ENCODE peak calls at places on chromosomes 6 and 20, in six cellular contexts. One of them, this sample, is unnamed.

GRCh38 chr6:147127587-147127986 is 76.6 kb upstream of the STXBP5 start:
- DNase-seq in AG04450: no peak
- DNase-seq in A549: no peak
- DNase-seq in GM23338: no peak
- DNase-seq in suprapubic skin: no peak
- DNase-seq in brain microvascular endothelial cell: no peak
- DNase-seq in this sample: no peak

GRCh38 chr6:112413805-112414204 is 66.7 kb downstream of the RFPL4B start:
- DNase-seq in AG04450: no peak
- DNase-seq in A549: no peak
- DNase-seq in GM23338: no peak
- DNase-seq in suprapubic skin: no peak
- DNase-seq in brain microvascular endothelial cell: no peak
- DNase-seq in this sample: no peak

GRCh38 chr20:49695830-49696229 is 17.8 kb downstream of the B4GALT5 start:
- DNase-seq in AG04450: no peak
- DNase-seq in A549: no peak
- DNase-seq in GM23338: no peak
- DNase-seq in suprapubic skin: no peak
- DNase-seq in brain microvascular endothelial cell: no peak
- DNase-seq in this sample: no peak

GRCh38 chr20:48651960-48652359 is 175.8 kb downstream of the PREX1 start:
- DNase-seq in AG04450: no peak
- DNase-seq in A549: no peak
- DNase-seq in GM23338: no peak
- DNase-seq in suprapubic skin: no peak
- DNase-seq in brain microvascular endothelial cell: no peak
- DNase-seq in this sample: no peak

GRCh38 chr6:149049230-149049629 is 268.3 kb upstream of the TAB2 start:
- DNase-seq in AG04450: no peak
- DNase-seq in A549: no peak
- DNase-seq in GM23338: no peak
- DNase-seq in suprapubic skin: no peak
- DNase-seq in brain microvascular endothelial cell: no peak
- DNase-seq in this sample: no peak

GRCh38 chr6:36650848-36651247 is 27.7 kb upstream of the CDKN1A start:
- DNase-seq in AG04450: no peak
- DNase-seq in A549: no peak
- DNase-seq in GM23338: no peak
- DNase-seq in suprapubic skin: no peak
- DNase-seq in brain microvascular endothelial cell: no peak
- DNase-seq in this sample: no peak

GRCh38 chr20:2762578-2763131 is 37.8 kb downstream of the CPXM1 start:
- DNase-seq in AG04450: no peak
- DNase-seq in A549: no peak
- DNase-seq in GM23338: no peak
- DNase-seq in suprapubic skin: no peak
- DNase-seq in brain microvascular endothelial cell: no peak
- DNase-seq in this sample: no peak

GRCh38 chr20:37259031-37259430 is 2.6 kb downstream of the GHRH start:
- DNase-seq in AG04450: no peak
- DNase-seq in A549: no peak
- DNase-seq in GM23338: no peak
- DNase-seq in suprapubic skin: no peak
- DNase-seq in brain microvascular endothelial cell: no peak
- DNase-seq in this sample: no peak

GRCh38 chr6:131979515-131980337 is 28.6 kb upstream of the CCN2 start:
- DNase-seq in AG04450: peak; percentile 84
- DNase-seq in A549: no peak
- DNase-seq in GM23338: no peak
- DNase-seq in suprapubic skin: no peak
- DNase-seq in brain microvascular endothelial cell: peak; percentile 96
- DNase-seq in this sample: no peak

GRCh38 chr6:34028691-34029360 is 117.1 kb downstream of the GRM4 start:
- DNase-seq in AG04450: no peak
- DNase-seq in A549: no peak
- DNase-seq in GM23338: no peak
- DNase-seq in suprapubic skin: no peak
- DNase-seq in brain microvascular endothelial cell: no peak
- DNase-seq in this sample: no peak

GRCh38 chr6:56526860-56527544 is 115.7 kb downstream of the DST start:
- DNase-seq in AG04450: no peak
- DNase-seq in A549: no peak
- DNase-seq in GM23338: no peak
- DNase-seq in suprapubic skin: no peak
- DNase-seq in brain microvascular endothelial cell: peak; percentile 15
- DNase-seq in this sample: no peak

GRCh38 chr20:57947421-57948176 is 237.8 kb upstream of the PMEPA1 start:
- DNase-seq in AG04450: no peak
- DNase-seq in A549: no peak
- DNase-seq in GM23338: no peak
- DNase-seq in suprapubic skin: no peak
- DNase-seq in brain microvascular endothelial cell: peak; percentile 52
- DNase-seq in this sample: no peak

GRCh38 chr6:69732640-69733039 is 64.2 kb downstream of the LMBRD1 start:
- DNase-seq in AG04450: no peak
- DNase-seq in A549: no peak
- DNase-seq in GM23338: no peak
- DNase-seq in suprapubic skin: no peak
- DNase-seq in brain microvascular endothelial cell: no peak
- DNase-seq in this sample: no peak

GRCh38 chr6:63442870-63443269 is 123.1 kb upstream of the LGSN start:
- DNase-seq in AG04450: no peak
- DNase-seq in A549: no peak
- DNase-seq in GM23338: no peak
- DNase-seq in suprapubic skin: no peak
- DNase-seq in brain microvascular endothelial cell: no peak
- DNase-seq in this sample: no peak

GRCh38 chr6:53582963-53583362 is 38.1 kb upstream of the GCLC start:
- DNase-seq in AG04450: no peak
- DNase-seq in A549: no peak
- DNase-seq in GM23338: no peak
- DNase-seq in suprapubic skin: no peak
- DNase-seq in brain microvascular endothelial cell: no peak
- DNase-seq in this sample: no peak

GRCh38 chr20:49979030-49979832 is 3.5 kb upstream of the SNAI1 start:
- DNase-seq in AG04450: no peak
- DNase-seq in A549: peak; percentile 77
- DNase-seq in GM23338: peak; percentile 85
- DNase-seq in suprapubic skin: peak; percentile 77
- DNase-seq in brain microvascular endothelial cell: no peak
- DNase-seq in this sample: peak; percentile 73

GRCh38 chr6:34194770-34195169 is 41.9 kb upstream of the HMGA1 start:
- DNase-seq in AG04450: no peak
- DNase-seq in A549: no peak
- DNase-seq in GM23338: peak; percentile 26
- DNase-seq in suprapubic skin: no peak
- DNase-seq in brain microvascular endothelial cell: no peak
- DNase-seq in this sample: no peak

DNA sequence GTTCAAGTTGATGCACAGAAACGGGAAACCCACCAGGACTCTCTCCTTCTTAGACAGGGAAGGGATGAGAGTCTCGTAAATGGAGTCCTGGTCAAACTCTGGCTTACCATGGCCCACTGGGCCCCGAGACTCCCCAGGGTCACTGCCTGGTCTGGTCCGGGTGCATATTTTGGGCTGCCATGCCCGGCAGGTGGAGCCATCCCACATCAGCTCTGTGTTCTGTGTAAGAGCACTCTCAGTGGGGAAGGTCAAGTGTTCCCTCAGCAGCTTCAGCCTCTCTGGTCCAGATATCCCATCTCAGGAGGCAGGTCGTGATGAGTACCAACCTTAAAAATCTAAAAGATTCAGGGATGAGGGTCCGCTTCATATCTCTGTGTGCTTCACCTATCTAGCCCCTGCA is 138.8 kb downstream of the EDN3 start:
- DNase-seq in AG04450: no peak
- DNase-seq in A549: peak; percentile 36
- DNase-seq in GM23338: no peak
- DNase-seq in suprapubic skin: peak; percentile 17
- DNase-seq in brain microvascular endothelial cell: no peak
- DNase-seq in this sample: no peak
- TF ChIP-seq CTCF in AG04450: no peak
- TF ChIP-seq CTCF in A549: peak; percentile 28
- TF ChIP-seq CTCF in GM23338: peak; percentile 11
- TF ChIP-seq CTCF in suprapubic skin: no peak
- TF ChIP-seq CTCF in brain microvascular endothelial cell: no peak
- TF ChIP-seq CTCF in this sample: peak; percentile 26

DNA sequence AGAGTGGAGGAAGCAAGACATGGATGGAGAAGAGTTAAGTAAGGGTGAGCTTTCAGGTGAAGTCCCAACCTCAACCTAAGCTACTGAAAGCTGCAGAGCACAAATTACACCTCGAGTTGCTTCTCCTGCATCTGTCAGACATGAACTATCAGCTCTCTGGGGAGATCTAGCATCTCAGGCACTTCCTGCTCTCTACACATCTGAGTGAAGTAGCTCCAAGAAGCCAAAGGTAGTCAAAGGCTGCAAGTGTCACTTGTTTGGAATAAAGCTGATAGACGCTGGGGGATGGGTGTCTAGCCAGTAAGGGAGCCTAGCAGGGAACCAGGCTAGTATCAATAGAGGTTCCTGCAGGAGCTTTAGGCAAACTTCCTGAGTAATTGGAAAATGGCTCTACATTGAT is 228.0 kb downstream of the PLCB1 start:
- DNase-seq in AG04450: no peak
- DNase-seq in A549: no peak
- DNase-seq in GM23338: peak; percentile 36
- DNase-seq in suprapubic skin: no peak
- DNase-seq in brain microvascular endothelial cell: no peak
- DNase-seq in this sample: no peak
- H3K27ac ChIP-seq in AG04450: no peak overlapping the region
- H3K27ac ChIP-seq in A549: no peak overlapping the region
- H3K27ac ChIP-seq in GM23338: no peak overlapping the region
- H3K27ac ChIP-seq in suprapubic skin: no peak overlapping the region
- H3K27ac ChIP-seq in brain microvascular endothelial cell: no peak overlapping the region
- H3K27ac ChIP-seq in this sample: peak overlapping the region; percentile 17

GRCh38 chr6:13528232-13528631 is 40.8 kb upstream of the GFOD1 start:
- DNase-seq in AG04450: no peak
- DNase-seq in A549: no peak
- DNase-seq in GM23338: no peak
- DNase-seq in suprapubic skin: no peak
- DNase-seq in brain microvascular endothelial cell: no peak
- DNase-seq in this sample: no peak
- TF ChIP-seq CTCF in AG04450: no peak
- TF ChIP-seq CTCF in A549: no peak
- TF ChIP-seq CTCF in GM23338: no peak
- TF ChIP-seq CTCF in suprapubic skin: no peak
- TF ChIP-seq CTCF in brain microvascular endothelial cell: no peak
- TF ChIP-seq CTCF in this sample: no peak

DNA sequence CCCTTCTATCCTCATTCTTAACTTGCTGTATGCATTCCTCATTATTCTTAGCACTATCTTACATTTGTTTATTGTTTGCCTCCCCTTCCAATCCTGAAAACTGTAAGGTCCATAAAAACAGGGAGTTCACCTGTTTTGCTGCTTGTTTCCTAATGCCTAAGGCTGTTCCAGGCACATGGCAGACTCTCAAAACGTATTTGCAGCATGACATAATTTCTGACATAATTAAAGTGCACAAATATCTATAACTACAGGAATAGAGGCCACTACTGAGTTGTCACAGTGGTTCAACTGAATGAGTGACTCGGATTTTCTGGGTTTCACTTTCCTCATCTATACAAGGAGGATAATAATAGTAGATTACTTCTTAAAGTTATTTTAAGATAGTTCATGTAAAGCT is 83.0 kb downstream of the HFE start:
- DNase-seq in AG04450: no peak
- DNase-seq in A549: no peak
- DNase-seq in GM23338: no peak
- DNase-seq in suprapubic skin: no peak
- DNase-seq in brain microvascular endothelial cell: no peak
- DNase-seq in this sample: no peak
- H3K27ac ChIP-seq in AG04450: no peak overlapping the region
- H3K27ac ChIP-seq in A549: no peak overlapping the region
- H3K27ac ChIP-seq in GM23338: no peak overlapping the region
- H3K27ac ChIP-seq in suprapubic skin: no peak overlapping the region
- H3K27ac ChIP-seq in brain microvascular endothelial cell: no peak overlapping the region
- H3K27ac ChIP-seq in this sample: peak overlapping the region; percentile 92

GRCh38 chr6:40918035-40918651 is 120.9 kb downstream of the UNC5CL start:
- DNase-seq in AG04450: no peak
- DNase-seq in A549: no peak
- DNase-seq in GM23338: peak; percentile 10
- DNase-seq in suprapubic skin: no peak
- DNase-seq in brain microvascular endothelial cell: no peak
- DNase-seq in this sample: no peak
- TF ChIP-seq CTCF in AG04450: no peak
- TF ChIP-seq CTCF in A549: no peak
- TF ChIP-seq CTCF in GM23338: no peak
- TF ChIP-seq CTCF in suprapubic skin: no peak
- TF ChIP-seq CTCF in brain microvascular endothelial cell: no peak
- TF ChIP-seq CTCF in this sample: no peak

GRCh38 chr6:35564733-35565132 is 52.0 kb upstream of the TULP1 start:
- DNase-seq in AG04450: no peak
- DNase-seq in A549: no peak
- DNase-seq in GM23338: no peak
- DNase-seq in suprapubic skin: no peak
- DNase-seq in brain microvascular endothelial cell: no peak
- DNase-seq in this sample: no peak

GRCh38 chr6:35558571-35558970 is 45.9 kb upstream of the TULP1 start:
- DNase-seq in AG04450: no peak
- DNase-seq in A549: no peak
- DNase-seq in GM23338: no peak
- DNase-seq in suprapubic skin: no peak
- DNase-seq in brain microvascular endothelial cell: no peak
- DNase-seq in this sample: no peak

GRCh38 chr6:35557239-35557638 is 44.5 kb upstream of the TULP1 start:
- DNase-seq in AG04450: no peak
- DNase-seq in A549: no peak
- DNase-seq in GM23338: no peak
- DNase-seq in suprapubic skin: no peak
- DNase-seq in brain microvascular endothelial cell: no peak
- DNase-seq in this sample: no peak

GRCh38 chr6:35562060-35562459 is 49.4 kb upstream of the TULP1 start:
- DNase-seq in AG04450: no peak
- DNase-seq in A549: no peak
- DNase-seq in GM23338: no peak
- DNase-seq in suprapubic skin: no peak
- DNase-seq in brain microvascular endothelial cell: peak; percentile 51
- DNase-seq in this sample: no peak

DNA sequence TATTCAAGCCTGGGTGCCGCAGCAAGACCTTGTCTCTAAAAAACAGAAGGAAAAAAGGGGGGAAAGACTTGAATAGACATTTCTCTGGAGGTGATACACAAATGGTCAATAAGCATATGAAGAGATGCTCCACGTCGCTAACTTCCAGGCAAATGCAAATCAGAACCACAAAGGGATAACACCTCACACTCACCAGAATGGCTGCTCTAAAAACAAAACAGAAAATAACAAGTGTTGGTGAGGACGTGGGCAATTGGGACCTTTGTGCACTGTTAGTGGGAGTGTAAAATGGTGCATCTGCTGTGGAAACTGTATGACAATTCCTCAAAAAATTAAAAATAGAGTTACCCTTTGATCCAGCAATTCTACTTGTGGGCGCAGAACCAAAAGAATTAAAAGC is 48.4 kb upstream of the TULP1 start:
- DNase-seq in AG04450: no peak
- DNase-seq in A549: no peak
- DNase-seq in GM23338: no peak
- DNase-seq in suprapubic skin: no peak
- DNase-seq in brain microvascular endothelial cell: no peak
- DNase-seq in this sample: no peak
- H3K27ac ChIP-seq in AG04450: no peak overlapping the region
- H3K27ac ChIP-seq in A549: no peak overlapping the region
- H3K27ac ChIP-seq in GM23338: peak overlapping the region; percentile 32
- H3K27ac ChIP-seq in suprapubic skin: no peak overlapping the region
- H3K27ac ChIP-seq in brain microvascular endothelial cell: no peak overlapping the region
- H3K27ac ChIP-seq in this sample: no peak overlapping the region

This sample was measured in DND-41.